ENCODE peak calls at places on chromosomes 5 and 9, in five cellular contexts. J, H, X, S and B are unnamed samples.

GRCh38 chr5:130978475-130978874 is 186.6 kb downstream of the HINT1 start:
- DNase-seq in X (no peak), H (no peak), J (peak), S (no peak), B (no peak)

GRCh38 chr5:176780951-176781350 is 29.4 kb upstream of the UNC5A start:
- DNase-seq in J (no peak), S (no peak), X (no peak), H (no peak), B (no peak)

GRCh38 chr5:135753990-135754389 is 80.5 kb upstream of the SLC25A48 start:
- DNase-seq in H (no peak), S (no peak), X (no peak), J (no peak), B (no peak)

GRCh38 chr9:79471577-79472543 is 99.9 kb upstream of the TLE4 start:
- DNase-seq in J (peak), X (peak), H (peak), S (peak), B (peak)

GRCh38 chr9:33168941-33169544 is 1.9 kb upstream of the B4GALT1 start:
- DNase-seq in S (no peak), X (no peak), J (no peak), H (no peak), B (no peak)

GRCh38 chr5:177329883-177330282 is 18.2 kb upstream of the MXD3 start:
- DNase-seq in H (no peak), X (no peak), J (no peak), S (no peak), B (no peak)

GRCh38 chr5:34691326-34691725 is 35.2 kb downstream of the RAI14 start:
- DNase-seq in X (no peak), S (no peak), J (no peak), H (no peak), B (no peak)

GRCh38 chr5:82793808-82794419 is 283.3 kb downstream of the TMEM167A start:
- DNase-seq in X (peak), J (no peak), S (peak), H (no peak), B (peak)

GRCh38 chr9:89548210-89548609 is 50.3 kb upstream of the SEMA4D start:
- DNase-seq in H (no peak), S (no peak), X (no peak), J (no peak), B (no peak)

GRCh38 chr9:116756995-116757394 is 69.9 kb downstream of the TRIM32 start:
- DNase-seq in X (no peak), J (no peak), H (peak), S (peak), B (no peak)

GRCh38 chr5:39532511-39532910 is 107.7 kb upstream of the DAB2 start:
- DNase-seq in S (no peak), H (no peak), J (no peak), X (no peak), B (no peak)

GRCh38 chr9:136060671-136061371 is 34.3 kb downstream of the NACC2 start:
- DNase-seq in X (no peak), H (no peak), S (no peak), J (no peak), B (no peak)

GRCh38 chr5:62256161-62257017 is 49.6 kb upstream of the KIF2A start:
- DNase-seq in S (peak), H (no peak), J (no peak), X (peak), B (no peak)